ENCODE peak calls at places on chromosomes 1 and 21, in four cellular contexts. L is endothelial cell of umbilical vein, Q is mesenchymal stem cell, D is Karpas-422. N is an unnamed sample.

GRCh38 chr1:1200876-1201810 is 5.2 kb downstream of the TNFRSF18 start:
- DNase-seq in L (peak), Q (peak), D (no peak), N (no peak)

GRCh38 chr21:16713331-16714114 is 799.3 kb upstream of the CXADR start:
- DNase-seq in L (peak), Q (no peak), D (no peak), N (no peak)

GRCh38 chr1:60223370-60223652 is 149.7 kb upstream of the C1orf87 start:
- DNase-seq in L (no peak), Q (no peak), D (no peak), N (no peak)

GRCh38 chr1:55836086-55836485 is 620.9 kb upstream of the USP24 start:
- DNase-seq in L (no peak), Q (no peak), D (no peak), N (no peak)

GRCh38 chr1:107529511-107530149 is 388.8 kb downstream of the NTNG1 start:
- DNase-seq in L (peak), Q (peak), D (peak), N (peak)

GRCh38 chr21:42527489-42528158 is 14.0 kb downstream of the SLC37A1 start:
- DNase-seq in L (no peak), Q (peak), D (no peak), N (peak)

GRCh38 chr1:6962390-6962955 is 177.2 kb downstream of the CAMTA1 start:
- DNase-seq in L (no peak), Q (no peak), D (peak), N (peak)

GRCh38 chr1:67612690-67613322 is 72.2 kb upstream of the GADD45A start:
- DNase-seq in L (peak), Q (no peak), D (no peak), N (no peak)

GRCh38 chr1:169078163-169078883 is 28.2 kb upstream of the ATP1B1 start:
- DNase-seq in L (no peak), Q (no peak), D (no peak), N (no peak)

GRCh38 chr1:176765608-176766007 is 302.6 kb downstream of the PAPPA2 start:
- DNase-seq in L (no peak), Q (no peak), D (no peak), N (no peak)

GRCh38 chr1:99850458-99850974 is 355 bp downstream of the AGL start:
- DNase-seq in L (no peak), Q (no peak), D (peak), N (no peak)

GRCh38 chr1:22750671-22751016 is 40.0 kb downstream of the EPHB2 start:
- DNase-seq in L (no peak), Q (no peak), D (no peak), N (no peak)

GRCh38 chr1:4083171-4084052 is 183.3 kb upstream of the C1orf174 start:
- DNase-seq in L (no peak), Q (no peak), D (no peak), N (no peak)

DNA sequence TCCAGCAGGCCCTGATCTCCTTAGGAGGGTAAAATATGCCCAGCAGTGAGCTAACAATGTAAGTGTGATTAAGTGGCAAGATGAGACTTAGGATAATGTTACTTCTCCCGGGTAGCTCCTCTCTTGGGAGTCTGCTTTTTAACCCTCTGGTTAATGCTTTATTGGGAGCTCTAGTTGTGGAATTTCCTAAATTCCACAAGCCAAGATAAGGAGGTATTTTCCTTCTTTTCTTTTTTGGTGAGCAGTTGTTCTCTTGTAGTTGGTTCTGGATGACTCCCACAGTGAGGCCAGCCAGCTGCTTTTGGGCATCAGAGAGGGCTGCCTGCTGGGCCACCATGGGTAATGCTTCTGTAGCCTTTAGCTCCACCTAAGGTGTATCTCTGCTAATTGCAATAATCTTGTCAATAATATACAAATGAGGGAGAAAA is 19.3 kb downstream of the C1orf52 start:
- DNase-seq in L (no peak), Q (peak), D (no peak), N (no peak)
- H3K9ac ChIP-seq in L (no peak), Q (peak), D (no peak), N (no peak)

GRCh38 chr1:12407050-12407961 is 177.5 kb downstream of the VPS13D start:
- DNase-seq in L (peak), Q (peak), D (no peak), N (no peak)
- H3K4me2 ChIP-seq in L (peak), Q (no peak), D (no peak), N (no peak)

DNA sequence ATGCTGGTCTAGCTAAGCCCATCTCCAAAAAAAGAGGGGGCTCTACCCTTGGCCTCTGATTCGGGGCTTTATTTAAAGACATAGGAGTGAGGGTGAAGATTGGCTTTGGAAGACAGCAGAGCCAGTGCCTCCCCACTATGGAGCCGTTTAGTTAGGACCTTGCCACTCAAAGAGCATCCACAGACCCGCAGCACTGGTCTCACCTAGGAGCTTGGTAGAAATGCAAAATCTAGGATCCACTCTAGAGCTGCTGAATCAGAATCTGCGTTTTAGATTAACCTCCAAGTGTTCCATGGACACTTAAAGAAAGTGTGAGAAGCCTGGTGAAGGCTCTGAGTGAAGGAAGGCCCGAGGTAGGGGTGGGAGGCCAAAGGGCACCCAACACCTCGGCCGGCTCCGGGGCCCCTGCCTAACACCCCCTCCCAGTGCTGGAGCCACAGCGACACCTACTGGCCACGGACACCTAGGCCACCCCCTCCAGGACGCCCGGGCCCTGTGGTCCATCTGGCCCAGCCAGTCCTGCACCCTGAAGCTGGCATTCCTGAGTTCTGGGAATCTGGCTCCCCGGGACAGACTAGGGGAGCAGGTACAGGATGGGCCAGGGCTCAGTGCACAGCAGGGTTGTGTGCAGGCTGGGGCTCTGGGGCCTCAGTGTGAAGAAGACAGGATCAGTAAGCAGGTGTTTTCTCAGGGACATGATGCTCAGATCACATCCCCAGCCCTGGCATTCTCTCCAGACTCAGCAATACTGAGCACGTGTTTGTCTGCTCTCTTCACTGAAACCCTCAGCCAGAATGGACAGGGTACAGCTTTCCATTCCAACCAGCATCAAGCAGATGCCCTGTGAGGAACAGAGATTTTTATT is 79.2 kb downstream of the TMEM53 start:
- DNase-seq in L (peak), Q (peak), D (peak), N (peak)
- H3K9ac ChIP-seq in L (no peak), Q (no peak), D (no peak), N (no peak)

GRCh38 chr1:119787776-119788175 is 19.1 kb upstream of the HMGCS2 start:
- DNase-seq in L (no peak), Q (no peak), D (no peak), N (no peak)
- H3K4me2 ChIP-seq in L (no peak), Q (no peak), D (no peak), N (no peak)

DNA sequence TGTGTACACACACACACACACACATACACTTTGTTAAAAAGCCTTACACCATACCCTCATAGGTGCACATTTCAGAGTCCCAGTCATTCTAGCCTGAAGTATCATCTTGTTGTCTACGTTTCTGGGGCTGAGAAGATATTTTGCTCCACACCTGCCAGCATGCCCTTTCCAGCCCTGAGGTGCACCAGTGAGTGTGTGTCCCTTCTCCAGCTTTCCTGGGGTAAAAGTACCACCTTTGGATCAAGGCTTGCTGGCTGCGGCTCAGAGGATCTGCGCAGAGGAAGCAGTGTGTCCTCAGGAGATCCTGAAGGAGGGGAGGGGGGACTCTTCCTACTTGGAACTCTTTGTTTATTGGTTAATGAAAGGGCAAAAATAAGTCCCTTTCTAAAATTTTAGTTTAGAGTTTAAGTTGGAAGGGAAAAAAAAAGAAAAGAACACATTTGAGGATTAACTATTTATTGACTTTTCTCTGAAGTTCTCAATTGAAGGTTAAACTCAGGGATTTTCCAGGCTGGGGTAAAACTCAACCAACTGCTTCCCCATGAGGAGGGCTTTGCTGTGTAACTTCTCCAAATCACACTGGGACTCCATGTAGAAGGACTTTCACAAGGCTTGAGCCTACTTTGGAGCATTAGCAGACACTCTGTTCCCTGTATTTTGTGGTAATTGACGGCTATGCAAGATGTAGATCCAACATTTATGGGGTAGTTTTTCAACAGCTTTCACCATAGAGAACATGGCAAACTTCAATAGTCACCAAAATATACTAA is 200.3 kb upstream of the SGIP1 start:
- DNase-seq in L (peak), Q (peak), D (no peak), N (no peak)
- H3K9ac ChIP-seq in L (peak), Q (no peak), D (peak), N (no peak)

DNA sequence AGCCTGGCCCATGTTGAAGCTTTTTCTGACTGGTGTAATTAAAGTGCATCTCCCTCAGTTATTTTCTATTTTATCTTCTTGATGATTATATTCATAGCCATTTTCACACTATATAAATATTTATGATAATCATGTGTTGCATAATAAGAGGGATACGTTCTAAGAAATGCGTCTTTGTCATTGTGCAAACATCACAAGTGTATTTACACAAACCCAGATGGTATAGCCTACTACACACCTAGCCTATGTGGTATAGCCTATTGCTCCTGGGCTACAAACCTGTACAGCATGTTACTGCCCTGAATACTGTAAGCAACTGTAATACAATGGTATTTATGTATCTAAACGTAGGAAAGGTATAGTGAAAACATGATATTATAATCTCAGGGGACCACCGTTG is 88.1 kb downstream of the BACH1 start:
- DNase-seq in L (no peak), Q (no peak), D (no peak), N (no peak)
- H3K4me2 ChIP-seq in L (no peak), Q (no peak), D (no peak), N (no peak)

DNA sequence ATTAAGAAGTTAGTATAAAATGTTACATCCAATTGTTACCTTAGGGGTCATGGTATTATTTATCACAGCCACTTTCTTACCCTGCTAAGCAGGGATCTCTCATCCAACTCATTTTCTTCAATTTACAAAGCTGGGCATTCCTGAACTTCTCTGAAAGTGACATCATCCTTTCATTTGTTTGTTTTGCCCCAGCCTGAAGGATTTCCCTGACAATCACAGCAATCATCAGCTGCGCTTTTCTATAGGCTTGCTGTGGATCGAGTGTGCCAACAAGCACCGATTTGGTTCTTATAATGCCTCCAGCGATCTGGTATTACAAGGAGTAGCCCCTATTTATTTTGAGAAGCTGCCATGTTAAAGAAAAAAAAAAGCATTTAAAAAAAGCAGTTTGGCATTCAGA is 240.2 kb downstream of the USH2A start:
- DNase-seq in L (no peak), Q (peak), D (no peak), N (no peak)
- H3K9ac ChIP-seq in L (no peak), Q (peak), D (no peak), N (no peak)

GRCh38 chr1:76425843-76426145 is 351.2 kb downstream of the ST6GALNAC3 start:
- DNase-seq in L (peak), Q (peak), D (no peak), N (no peak)
- H3K4me2 ChIP-seq in L (peak), Q (no peak), D (peak), N (no peak)

GRCh38 chr1:32074841-32075240 is 2.1 kb downstream of the TMEM39B start:
- DNase-seq in L (no peak), Q (no peak), D (no peak), N (no peak)

GRCh38 chr1:32068891-32069590 is 3.7 kb upstream of the TMEM39B start:
- DNase-seq in L (peak), Q (peak), D (no peak), N (no peak)

GRCh38 chr1:32073387-32074229 is 869 bp downstream of the TMEM39B start:
- DNase-seq in L (no peak), Q (no peak), D (no peak), N (no peak)

GRCh38 chr1:32072622-32073386 is at the start of gene TMEM39B:
- DNase-seq in L (peak), Q (peak), D (peak), N (peak)

DNA sequence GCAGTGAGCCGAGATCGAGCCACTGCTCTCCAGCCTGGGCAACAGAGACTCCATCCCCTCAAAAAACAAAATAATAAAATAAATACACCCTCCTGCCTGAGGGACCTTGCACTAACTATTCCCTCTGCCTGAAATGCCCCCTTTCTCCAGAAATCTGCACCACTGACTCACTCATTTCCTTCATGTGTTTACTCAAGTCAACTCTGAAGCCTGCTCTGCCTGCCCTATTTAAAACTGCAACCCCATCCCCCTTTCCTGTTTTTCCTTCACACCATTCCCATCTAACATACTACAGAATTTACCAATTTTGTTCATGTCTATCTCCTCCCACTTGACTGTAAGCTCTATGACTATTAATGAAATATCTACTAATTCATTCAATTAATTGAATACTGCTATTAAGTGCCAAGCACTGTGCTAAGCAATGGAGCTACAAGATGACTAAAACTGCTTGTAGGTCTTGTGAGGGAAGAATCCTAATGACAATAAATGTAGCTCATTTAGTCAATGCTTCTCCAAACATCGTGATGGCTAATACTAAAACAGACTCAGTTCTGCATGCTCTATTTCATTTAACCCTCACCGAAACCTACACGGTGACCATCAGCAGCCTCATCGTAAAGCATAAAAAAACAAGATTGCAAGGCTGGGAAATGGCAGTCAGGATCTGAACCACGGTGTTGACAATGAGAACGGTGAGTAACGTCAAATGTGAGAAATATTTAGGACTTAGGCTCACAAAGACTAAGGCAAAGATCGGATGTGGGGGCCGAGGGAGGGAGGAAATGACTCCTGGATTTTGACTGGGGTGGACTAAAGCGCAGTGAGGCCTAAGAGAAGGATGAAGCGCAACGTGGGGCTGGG is 749 bp upstream of the TMEM39B start:
- DNase-seq in L (peak), Q (peak), D (no peak), N (no peak)
- H3K9ac ChIP-seq in L (peak), Q (peak), D (peak), N (peak)

DNA sequence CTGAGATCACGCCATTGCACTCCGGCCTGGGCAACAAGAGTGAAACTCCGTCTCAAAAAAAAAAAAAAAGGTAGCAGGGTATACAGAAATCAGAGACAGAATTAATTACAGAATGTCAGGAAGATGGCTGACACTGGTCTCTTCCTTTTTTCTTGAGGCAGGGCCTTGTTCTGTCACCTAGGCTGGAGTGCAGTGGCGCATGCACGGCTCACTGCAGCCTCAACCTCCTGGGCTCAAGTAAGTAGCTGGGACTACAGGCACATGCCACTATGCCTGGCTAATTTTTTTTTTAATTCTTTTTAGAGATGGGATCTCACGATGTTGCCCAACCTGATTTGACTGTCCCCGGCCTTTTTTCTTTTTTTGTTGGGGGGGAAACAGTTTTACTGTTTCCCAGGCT is 16.4 kb downstream of the RNU5D-1 start:
- DNase-seq in L (no peak), Q (no peak), D (peak), N (no peak)
- H3K4me2 ChIP-seq in L (no peak), Q (no peak), D (peak), N (peak)

N was measured in DND-41.